ENCODE peak calls at places on chromosome 2, in ten cellular contexts. One of them, this sample, is unnamed.

GRCh38 chr2:95760839-95761525 is 169.2 kb downstream of the TRIM43 start:
- DNase-seq in MCF 10A: peak
- DNase-seq in H7: peak
- DNase-seq in HT-29: peak
- DNase-seq in Panc1: no peak
- DNase-seq in Peyer's patch: no peak
- DNase-seq in GM12878: no peak
- DNase-seq in T-helper 1 cell: no peak
- DNase-seq in naive thymus-derived CD8-positive, alpha-beta T cell: no peak
- DNase-seq in NCI-H1092: no peak
- DNase-seq in this sample: no peak

GRCh38 chr2:159211447-159212396 is 74.8 kb downstream of the WDSUB1 start:
- DNase-seq in MCF 10A: no peak
- DNase-seq in Panc1: no peak
- DNase-seq in T-helper 1 cell: no peak
- DNase-seq in H7: peak
- DNase-seq in naive thymus-derived CD8-positive, alpha-beta T cell: no peak
- DNase-seq in HT-29: no peak
- DNase-seq in GM12878: no peak
- DNase-seq in NCI-H1092: no peak
- DNase-seq in Peyer's patch: no peak
- DNase-seq in this sample: no peak

GRCh38 chr2:181948227-181948626 is 37.4 kb upstream of the PPP1R1C start:
- DNase-seq in naive thymus-derived CD8-positive, alpha-beta T cell: no peak
- DNase-seq in T-helper 1 cell: no peak
- DNase-seq in MCF 10A: no peak
- DNase-seq in Peyer's patch: no peak
- DNase-seq in H7: no peak
- DNase-seq in Panc1: no peak
- DNase-seq in HT-29: no peak
- DNase-seq in GM12878: no peak
- DNase-seq in NCI-H1092: no peak
- DNase-seq in this sample: no peak

GRCh38 chr2:39991298-39991697 is 212.2 kb upstream of the THUMPD2 start:
- DNase-seq in HT-29: no peak
- DNase-seq in Peyer's patch: no peak
- DNase-seq in naive thymus-derived CD8-positive, alpha-beta T cell: no peak
- DNase-seq in MCF 10A: peak
- DNase-seq in H7: no peak
- DNase-seq in NCI-H1092: no peak
- DNase-seq in GM12878: no peak
- DNase-seq in T-helper 1 cell: no peak
- DNase-seq in Panc1: no peak
- DNase-seq in this sample: no peak

GRCh38 chr2:236691799-236692167 is 122.2 kb downstream of the ACKR3 start:
- DNase-seq in MCF 10A: peak
- DNase-seq in naive thymus-derived CD8-positive, alpha-beta T cell: no peak
- DNase-seq in GM12878: no peak
- DNase-seq in T-helper 1 cell: no peak
- DNase-seq in Peyer's patch: no peak
- DNase-seq in Panc1: no peak
- DNase-seq in H7: no peak
- DNase-seq in NCI-H1092: no peak
- DNase-seq in HT-29: no peak
- DNase-seq in this sample: no peak

GRCh38 chr2:112483047-112483473 is 1.1 kb downstream of the TTL start:
- DNase-seq in T-helper 1 cell: no peak
- DNase-seq in H7: peak
- DNase-seq in MCF 10A: peak
- DNase-seq in HT-29: peak
- DNase-seq in Peyer's patch: peak
- DNase-seq in naive thymus-derived CD8-positive, alpha-beta T cell: no peak
- DNase-seq in NCI-H1092: no peak
- DNase-seq in Panc1: no peak
- DNase-seq in GM12878: no peak
- DNase-seq in this sample: no peak

GRCh38 chr2:239889641-239890055 is 135.5 kb downstream of the NDUFA10 start:
- DNase-seq in Peyer's patch: no peak
- DNase-seq in Panc1: no peak
- DNase-seq in naive thymus-derived CD8-positive, alpha-beta T cell: no peak
- DNase-seq in NCI-H1092: no peak
- DNase-seq in MCF 10A: no peak
- DNase-seq in HT-29: no peak
- DNase-seq in T-helper 1 cell: no peak
- DNase-seq in H7: peak
- DNase-seq in GM12878: no peak
- DNase-seq in this sample: no peak

GRCh38 chr2:152825834-152826233 is 107.4 kb downstream of the ARL6IP6 start:
- DNase-seq in Peyer's patch: no peak
- DNase-seq in Panc1: no peak
- DNase-seq in naive thymus-derived CD8-positive, alpha-beta T cell: no peak
- DNase-seq in NCI-H1092: no peak
- DNase-seq in GM12878: no peak
- DNase-seq in MCF 10A: peak
- DNase-seq in T-helper 1 cell: no peak
- DNase-seq in H7: no peak
- DNase-seq in HT-29: no peak
- DNase-seq in this sample: no peak

GRCh38 chr2:98379311-98380202 is 33.3 kb downstream of the CNGA3 start:
- DNase-seq in MCF 10A: peak
- DNase-seq in H7: no peak
- DNase-seq in GM12878: no peak
- DNase-seq in naive thymus-derived CD8-positive, alpha-beta T cell: no peak
- DNase-seq in HT-29: no peak
- DNase-seq in T-helper 1 cell: no peak
- DNase-seq in Peyer's patch: no peak
- DNase-seq in Panc1: no peak
- DNase-seq in NCI-H1092: no peak
- DNase-seq in this sample: no peak

GRCh38 chr2:237435844-237436590 is 22.1 kb upstream of the COL6A3 start:
- DNase-seq in naive thymus-derived CD8-positive, alpha-beta T cell: no peak
- DNase-seq in MCF 10A: no peak
- DNase-seq in GM12878: no peak
- DNase-seq in HT-29: no peak
- DNase-seq in T-helper 1 cell: no peak
- DNase-seq in NCI-H1092: no peak
- DNase-seq in Panc1: no peak
- DNase-seq in Peyer's patch: no peak
- DNase-seq in H7: no peak
- DNase-seq in this sample: no peak

GRCh38 chr2:127506502-127506901 is 19.8 kb downstream of the IWS1 start:
- DNase-seq in GM12878: no peak
- DNase-seq in NCI-H1092: no peak
- DNase-seq in Panc1: no peak
- DNase-seq in HT-29: no peak
- DNase-seq in naive thymus-derived CD8-positive, alpha-beta T cell: no peak
- DNase-seq in T-helper 1 cell: no peak
- DNase-seq in H7: no peak
- DNase-seq in Peyer's patch: no peak
- DNase-seq in MCF 10A: no peak
- DNase-seq in this sample: no peak

GRCh38 chr2:38751847-38752410 is 768 bp upstream of the SRSF7 start:
- DNase-seq in GM12878: no peak
- DNase-seq in naive thymus-derived CD8-positive, alpha-beta T cell: peak
- DNase-seq in MCF 10A: no peak
- DNase-seq in Peyer's patch: no peak
- DNase-seq in NCI-H1092: peak
- DNase-seq in Panc1: no peak
- DNase-seq in T-helper 1 cell: no peak
- DNase-seq in HT-29: no peak
- DNase-seq in H7: peak
- DNase-seq in this sample: no peak

GRCh38 chr2:23632831-23633395 is 247.9 kb downstream of the KLHL29 start:
- DNase-seq in GM12878: no peak
- DNase-seq in T-helper 1 cell: no peak
- DNase-seq in naive thymus-derived CD8-positive, alpha-beta T cell: no peak
- DNase-seq in HT-29: no peak
- DNase-seq in Panc1: no peak
- DNase-seq in NCI-H1092: no peak
- DNase-seq in MCF 10A: no peak
- DNase-seq in Peyer's patch: no peak
- DNase-seq in H7: no peak
- DNase-seq in this sample: no peak

GRCh38 chr2:129199501-129199900 is 780.0 kb upstream of the RAB6C start:
- DNase-seq in GM12878: no peak
- DNase-seq in Panc1: no peak
- DNase-seq in Peyer's patch: no peak
- DNase-seq in NCI-H1092: no peak
- DNase-seq in T-helper 1 cell: no peak
- DNase-seq in HT-29: no peak
- DNase-seq in naive thymus-derived CD8-positive, alpha-beta T cell: no peak
- DNase-seq in H7: no peak
- DNase-seq in MCF 10A: no peak
- DNase-seq in this sample: no peak

GRCh38 chr2:172198908-172199307 is 96.2 kb upstream of the DLX2 start:
- DNase-seq in HT-29: no peak
- DNase-seq in Peyer's patch: no peak
- DNase-seq in Panc1: no peak
- DNase-seq in naive thymus-derived CD8-positive, alpha-beta T cell: no peak
- DNase-seq in GM12878: no peak
- DNase-seq in MCF 10A: no peak
- DNase-seq in NCI-H1092: no peak
- DNase-seq in H7: no peak
- DNase-seq in T-helper 1 cell: no peak
- DNase-seq in this sample: no peak

GRCh38 chr2:50344509-50345106 is 687.3 kb downstream of the NRXN1 start:
- DNase-seq in HT-29: no peak
- DNase-seq in T-helper 1 cell: no peak
- DNase-seq in H7: peak
- DNase-seq in GM12878: no peak
- DNase-seq in MCF 10A: peak
- DNase-seq in naive thymus-derived CD8-positive, alpha-beta T cell: no peak
- DNase-seq in Peyer's patch: no peak
- DNase-seq in NCI-H1092: no peak
- DNase-seq in Panc1: no peak
- DNase-seq in this sample: no peak

GRCh38 chr2:239257511-239257937 is 143.3 kb downstream of the HDAC4 start:
- DNase-seq in Peyer's patch: no peak
- DNase-seq in naive thymus-derived CD8-positive, alpha-beta T cell: no peak
- DNase-seq in HT-29: no peak
- DNase-seq in NCI-H1092: no peak
- DNase-seq in GM12878: no peak
- DNase-seq in H7: no peak
- DNase-seq in T-helper 1 cell: no peak
- DNase-seq in Panc1: no peak
- DNase-seq in MCF 10A: peak
- DNase-seq in this sample: no peak

GRCh38 chr2:29011650-29012060 is 30.6 kb downstream of the TOGARAM2 start:
- DNase-seq in HT-29: no peak
- DNase-seq in MCF 10A: no peak
- DNase-seq in T-helper 1 cell: peak
- DNase-seq in NCI-H1092: peak
- DNase-seq in GM12878: no peak
- DNase-seq in Peyer's patch: no peak
- DNase-seq in naive thymus-derived CD8-positive, alpha-beta T cell: peak
- DNase-seq in H7: no peak
- DNase-seq in Panc1: no peak
- DNase-seq in this sample: no peak

GRCh38 chr2:44579136-44579836 is 217.5 kb downstream of the CAMKMT start:
- DNase-seq in Panc1: no peak
- DNase-seq in HT-29: no peak
- DNase-seq in Peyer's patch: no peak
- DNase-seq in MCF 10A: peak
- DNase-seq in GM12878: no peak
- DNase-seq in naive thymus-derived CD8-positive, alpha-beta T cell: no peak
- DNase-seq in T-helper 1 cell: no peak
- DNase-seq in H7: no peak
- DNase-seq in NCI-H1092: no peak
- DNase-seq in this sample: no peak

GRCh38 chr2:183063083-183063482 is 15.5 kb upstream of the DUSP19 start:
- DNase-seq in MCF 10A: peak
- DNase-seq in GM12878: no peak
- DNase-seq in HT-29: no peak
- DNase-seq in T-helper 1 cell: no peak
- DNase-seq in naive thymus-derived CD8-positive, alpha-beta T cell: no peak
- DNase-seq in Peyer's patch: no peak
- DNase-seq in NCI-H1092: no peak
- DNase-seq in Panc1: no peak
- DNase-seq in H7: no peak
- DNase-seq in this sample: no peak

GRCh38 chr2:68878753-68879152 is 7.6 kb upstream of the BMP10 start:
- DNase-seq in MCF 10A: no peak
- DNase-seq in T-helper 1 cell: no peak
- DNase-seq in Peyer's patch: no peak
- DNase-seq in HT-29: no peak
- DNase-seq in NCI-H1092: no peak
- DNase-seq in GM12878: no peak
- DNase-seq in Panc1: no peak
- DNase-seq in naive thymus-derived CD8-positive, alpha-beta T cell: no peak
- DNase-seq in H7: no peak
- DNase-seq in this sample: no peak

GRCh38 chr2:147171961-147172360 is 672.9 kb upstream of the ACVR2A start:
- DNase-seq in GM12878: no peak
- DNase-seq in NCI-H1092: no peak
- DNase-seq in MCF 10A: no peak
- DNase-seq in HT-29: no peak
- DNase-seq in Panc1: no peak
- DNase-seq in Peyer's patch: no peak
- DNase-seq in naive thymus-derived CD8-positive, alpha-beta T cell: no peak
- DNase-seq in T-helper 1 cell: no peak
- DNase-seq in H7: no peak
- DNase-seq in this sample: no peak

This sample was measured in T-helper 2 cell treated with Interferon-gamma antibody and Interleukin-4, amounts not matched to agents 5 μg/mL and 100 μg/mL, for 36 hours.